ENCODE peak calls at places on chromosomes 3 and 15, in six cellular contexts. One of them, this sample, is unnamed. For H3K36me3, the result is how much of the 10 kb centered on the place peaks cover.

GRCh38 chr3:66934041-66934440 is 64.1 kb upstream of the KBTBD8 start:
- DNase-seq in suprapubic skin: no peak
- DNase-seq in ovary: no peak
- DNase-seq in cardiac muscle cell: no peak
- DNase-seq in left ventricle myocardium inferior: no peak
- DNase-seq in colonic mucosa: no peak
- DNase-seq in this sample: no peak

GRCh38 chr3:117510396-117510795 is 800.8 kb downstream of the TUSC7 start:
- DNase-seq in suprapubic skin: no peak
- DNase-seq in ovary: no peak
- DNase-seq in cardiac muscle cell: peak
- DNase-seq in left ventricle myocardium inferior: no peak
- DNase-seq in colonic mucosa: no peak
- DNase-seq in this sample: no peak

GRCh38 chr15:66921319-66921718 is 144.1 kb upstream of the SMAD3 start:
- DNase-seq in suprapubic skin: no peak
- DNase-seq in ovary: no peak
- DNase-seq in cardiac muscle cell: no peak
- DNase-seq in left ventricle myocardium inferior: no peak
- DNase-seq in colonic mucosa: no peak
- DNase-seq in this sample: no peak

GRCh38 chr3:97793415-97794019 is 28.3 kb upstream of the CRYBG3 start:
- DNase-seq in suprapubic skin: no peak
- DNase-seq in ovary: no peak
- DNase-seq in cardiac muscle cell: peak
- DNase-seq in left ventricle myocardium inferior: no peak
- DNase-seq in colonic mucosa: no peak
- DNase-seq in this sample: peak

GRCh38 chr3:197427013-197427412 is 128.6 kb upstream of the DLG1 start:
- DNase-seq in suprapubic skin: no peak
- DNase-seq in ovary: no peak
- DNase-seq in cardiac muscle cell: no peak
- DNase-seq in left ventricle myocardium inferior: no peak
- DNase-seq in colonic mucosa: no peak
- DNase-seq in this sample: no peak

GRCh38 chr3:43867673-43868072 is 176.9 kb downstream of the ABHD5 start:
- DNase-seq in suprapubic skin: no peak
- DNase-seq in ovary: peak
- DNase-seq in cardiac muscle cell: no peak
- DNase-seq in left ventricle myocardium inferior: no peak
- DNase-seq in colonic mucosa: no peak
- DNase-seq in this sample: no peak

GRCh38 chr3:12143949-12144504 is 14.7 kb downstream of the TIMP4 start:
- DNase-seq in suprapubic skin: peak
- DNase-seq in ovary: peak
- DNase-seq in cardiac muscle cell: no peak
- DNase-seq in left ventricle myocardium inferior: peak
- DNase-seq in colonic mucosa: no peak
- DNase-seq in this sample: no peak

GRCh38 chr3:4814302-4814903 is 164.8 kb upstream of the BHLHE40 start:
- DNase-seq in suprapubic skin: no peak
- DNase-seq in ovary: no peak
- DNase-seq in cardiac muscle cell: no peak
- DNase-seq in left ventricle myocardium inferior: peak
- DNase-seq in colonic mucosa: no peak
- DNase-seq in this sample: no peak

GRCh38 chr3:23591374-23591773 is 214.4 kb upstream of the UBE2E1 start:
- DNase-seq in suprapubic skin: no peak
- DNase-seq in ovary: no peak
- DNase-seq in cardiac muscle cell: no peak
- DNase-seq in left ventricle myocardium inferior: no peak
- DNase-seq in colonic mucosa: no peak
- DNase-seq in this sample: no peak

GRCh38 chr3:142106536-142106935 is 42.8 kb downstream of the TFDP2 start:
- DNase-seq in suprapubic skin: no peak
- DNase-seq in ovary: no peak
- DNase-seq in cardiac muscle cell: no peak
- DNase-seq in left ventricle myocardium inferior: no peak
- DNase-seq in colonic mucosa: no peak
- DNase-seq in this sample: no peak

GRCh38 chr3:63343674-63344073 is 65.6 kb downstream of the SYNPR start:
- DNase-seq in suprapubic skin: peak
- DNase-seq in ovary: peak
- DNase-seq in cardiac muscle cell: peak
- DNase-seq in left ventricle myocardium inferior: peak
- DNase-seq in colonic mucosa: peak
- DNase-seq in this sample: peak

GRCh38 chr15:79874242-79874641 is 22.6 kb downstream of the MTHFS start:
- DNase-seq in suprapubic skin: no peak
- DNase-seq in ovary: no peak
- DNase-seq in cardiac muscle cell: no peak
- DNase-seq in left ventricle myocardium inferior: no peak
- DNase-seq in colonic mucosa: no peak
- DNase-seq in this sample: peak

GRCh38 chr3:47019201-47019600 is 39.7 kb downstream of the NBEAL2 start:
- DNase-seq in suprapubic skin: no peak
- DNase-seq in ovary: no peak
- DNase-seq in cardiac muscle cell: no peak
- DNase-seq in left ventricle myocardium inferior: no peak
- DNase-seq in colonic mucosa: no peak
- DNase-seq in this sample: peak

GRCh38 chr3:173065543-173065970 is 75.5 kb downstream of the SPATA16 start:
- DNase-seq in suprapubic skin: no peak
- DNase-seq in ovary: no peak
- DNase-seq in cardiac muscle cell: no peak
- DNase-seq in left ventricle myocardium inferior: no peak
- DNase-seq in colonic mucosa: peak
- DNase-seq in this sample: no peak

GRCh38 chr3:37703633-37704032 is 158.0 kb upstream of the CTDSPL start:
- DNase-seq in suprapubic skin: no peak
- DNase-seq in ovary: no peak
- DNase-seq in cardiac muscle cell: no peak
- DNase-seq in left ventricle myocardium inferior: no peak
- DNase-seq in colonic mucosa: no peak
- DNase-seq in this sample: no peak

GRCh38 chr3:22263042-22263441 is 512.0 kb upstream of the ZNF385D start:
- DNase-seq in suprapubic skin: no peak
- DNase-seq in ovary: no peak
- DNase-seq in cardiac muscle cell: no peak
- DNase-seq in left ventricle myocardium inferior: no peak
- DNase-seq in colonic mucosa: no peak
- DNase-seq in this sample: no peak

GRCh38 chr3:172987268-172987667 is 153.8 kb downstream of the SPATA16 start:
- DNase-seq in suprapubic skin: no peak
- DNase-seq in ovary: no peak
- DNase-seq in cardiac muscle cell: no peak
- DNase-seq in left ventricle myocardium inferior: no peak
- DNase-seq in colonic mucosa: no peak
- DNase-seq in this sample: no peak

GRCh38 chr3:129016366-129016724 is 15.2 kb downstream of the EFCC1 start:
- DNase-seq in suprapubic skin: no peak
- DNase-seq in ovary: no peak
- DNase-seq in cardiac muscle cell: no peak
- DNase-seq in left ventricle myocardium inferior: no peak
- DNase-seq in colonic mucosa: peak
- DNase-seq in this sample: no peak

GRCh38 chr3:4586381-4586780 is 93.2 kb downstream of the ITPR1 start:
- DNase-seq in suprapubic skin: no peak
- DNase-seq in ovary: no peak
- DNase-seq in cardiac muscle cell: no peak
- DNase-seq in left ventricle myocardium inferior: no peak
- DNase-seq in colonic mucosa: no peak
- DNase-seq in this sample: no peak

GRCh38 chr3:188697127-188697526 is 474.6 kb upstream of the TPRG1 start:
- DNase-seq in suprapubic skin: no peak
- DNase-seq in ovary: no peak
- DNase-seq in cardiac muscle cell: no peak
- DNase-seq in left ventricle myocardium inferior: no peak
- DNase-seq in colonic mucosa: no peak
- DNase-seq in this sample: no peak

GRCh38 chr15:89693696-89694095 is 3.1 kb downstream of the WDR93 start:
- DNase-seq in suprapubic skin: no peak
- DNase-seq in ovary: no peak
- DNase-seq in cardiac muscle cell: no peak
- DNase-seq in left ventricle myocardium inferior: no peak
- DNase-seq in colonic mucosa: no peak
- DNase-seq in this sample: no peak

GRCh38 chr3:51198476-51198875 is 186.6 kb upstream of the MANF start:
- DNase-seq in suprapubic skin: no peak
- DNase-seq in ovary: no peak
- DNase-seq in cardiac muscle cell: no peak
- DNase-seq in left ventricle myocardium inferior: no peak
- DNase-seq in colonic mucosa: no peak
- DNase-seq in this sample: no peak

GRCh38 chr3:30440880-30441279 is 165.5 kb upstream of the TGFBR2 start:
- DNase-seq in suprapubic skin: no peak
- DNase-seq in ovary: no peak
- DNase-seq in cardiac muscle cell: peak
- DNase-seq in left ventricle myocardium inferior: no peak
- DNase-seq in colonic mucosa: no peak
- DNase-seq in this sample: no peak

GRCh38 chr3:69052567-69052898 is 400 bp upstream of the TMF1 start:
- DNase-seq in suprapubic skin: no peak
- DNase-seq in ovary: no peak
- DNase-seq in cardiac muscle cell: no peak
- DNase-seq in left ventricle myocardium inferior: no peak
- DNase-seq in colonic mucosa: no peak
- DNase-seq in this sample: no peak

GRCh38 chr15:83436513-83437158 is 10.5 kb upstream of the SH3GL3 start:
- DNase-seq in suprapubic skin: no peak
- DNase-seq in ovary: no peak
- DNase-seq in cardiac muscle cell: peak
- DNase-seq in left ventricle myocardium inferior: no peak
- DNase-seq in colonic mucosa: no peak
- DNase-seq in this sample: peak

GRCh38 chr15:45331977-45332376 is 46.4 kb downstream of the GATM start:
- DNase-seq in suprapubic skin: no peak
- DNase-seq in ovary: no peak
- DNase-seq in cardiac muscle cell: no peak
- DNase-seq in left ventricle myocardium inferior: no peak
- DNase-seq in colonic mucosa: no peak
- DNase-seq in this sample: no peak

GRCh38 chr3:37392957-37393356 is 218.6 kb upstream of the LRRFIP2 start:
- DNase-seq in suprapubic skin: no peak
- DNase-seq in ovary: no peak
- DNase-seq in cardiac muscle cell: no peak
- DNase-seq in left ventricle myocardium inferior: no peak
- DNase-seq in colonic mucosa: no peak
- DNase-seq in this sample: no peak

GRCh38 chr3:36988336-36988735 is 4.6 kb downstream of the EPM2AIP1 start:
- DNase-seq in suprapubic skin: no peak
- DNase-seq in ovary: no peak
- DNase-seq in cardiac muscle cell: no peak
- DNase-seq in left ventricle myocardium inferior: no peak
- DNase-seq in colonic mucosa: no peak
- DNase-seq in this sample: no peak

GRCh38 chr3:117735481-117736101 is 1026.0 kb downstream of the TUSC7 start:
- DNase-seq in suprapubic skin: no peak
- DNase-seq in ovary: no peak
- DNase-seq in cardiac muscle cell: no peak
- DNase-seq in left ventricle myocardium inferior: no peak
- DNase-seq in colonic mucosa: no peak
- DNase-seq in this sample: no peak

GRCh38 chr15:88708256-88709054 is 69.6 kb downstream of the ISG20 start:
- DNase-seq in suprapubic skin: peak
- DNase-seq in ovary: no peak
- DNase-seq in cardiac muscle cell: no peak
- DNase-seq in left ventricle myocardium inferior: no peak
- DNase-seq in colonic mucosa: no peak
- DNase-seq in this sample: no peak

GRCh38 chr3:62670351-62670750 is 204.9 kb downstream of the CADPS start:
- DNase-seq in suprapubic skin: no peak
- DNase-seq in ovary: no peak
- DNase-seq in cardiac muscle cell: no peak
- DNase-seq in left ventricle myocardium inferior: no peak
- DNase-seq in colonic mucosa: no peak
- DNase-seq in this sample: no peak

GRCh38 chr3:76369170-76369569 is 583.8 kb upstream of the ZNF717 start:
- DNase-seq in suprapubic skin: no peak
- DNase-seq in ovary: no peak
- DNase-seq in cardiac muscle cell: no peak
- DNase-seq in left ventricle myocardium inferior: no peak
- DNase-seq in colonic mucosa: no peak
- DNase-seq in this sample: no peak
- H3K4me3 ChIP-seq in suprapubic skin: no peak
- H3K4me3 ChIP-seq in ovary: no peak
- H3K4me3 ChIP-seq in cardiac muscle cell: no peak
- H3K4me3 ChIP-seq in left ventricle myocardium inferior: no peak
- H3K4me3 ChIP-seq in colonic mucosa: no peak
- H3K4me3 ChIP-seq in this sample: no peak

GRCh38 chr15:86139828-86140227 is 60.2 kb downstream of the AGBL1 start:
- DNase-seq in suprapubic skin: no peak
- DNase-seq in ovary: no peak
- DNase-seq in cardiac muscle cell: no peak
- DNase-seq in left ventricle myocardium inferior: no peak
- DNase-seq in colonic mucosa: no peak
- DNase-seq in this sample: no peak
- TF ChIP-seq CTCF in suprapubic skin: no peak
- TF ChIP-seq CTCF in ovary: no peak
- TF ChIP-seq CTCF in cardiac muscle cell: no peak
- TF ChIP-seq CTCF in left ventricle myocardium inferior: no peak
- TF ChIP-seq CTCF in colonic mucosa: no peak
- TF ChIP-seq CTCF in this sample: no peak

GRCh38 chr3:195542261-195542660 is 864 bp downstream of the PPP1R2 start:
- DNase-seq in suprapubic skin: no peak
- DNase-seq in ovary: no peak
- DNase-seq in cardiac muscle cell: no peak
- DNase-seq in left ventricle myocardium inferior: no peak
- DNase-seq in colonic mucosa: no peak
- DNase-seq in this sample: no peak
- H3K36me3 ChIP-seq in suprapubic skin: under half
- H3K36me3 ChIP-seq in ovary: under half
- H3K36me3 ChIP-seq in cardiac muscle cell: under half
- H3K36me3 ChIP-seq in left ventricle myocardium inferior: under half
- H3K36me3 ChIP-seq in colonic mucosa: under half
- H3K36me3 ChIP-seq in this sample: under half

GRCh38 chr15:41825572-41826535 is 2.0 kb upstream of the JMJD7 start:
- DNase-seq in suprapubic skin: no peak
- DNase-seq in ovary: no peak
- DNase-seq in cardiac muscle cell: no peak
- DNase-seq in left ventricle myocardium inferior: no peak
- DNase-seq in colonic mucosa: no peak
- DNase-seq in this sample: no peak

GRCh38 chr15:41829959-41830646 is 2.2 kb downstream of the JMJD7 start:
- DNase-seq in suprapubic skin: no peak
- DNase-seq in ovary: no peak
- DNase-seq in cardiac muscle cell: no peak
- DNase-seq in left ventricle myocardium inferior: no peak
- DNase-seq in colonic mucosa: no peak
- DNase-seq in this sample: no peak

GRCh38 chr15:41827290-41827879 is 507 bp upstream of the JMJD7 start:
- DNase-seq in suprapubic skin: peak
- DNase-seq in ovary: no peak
- DNase-seq in cardiac muscle cell: peak
- DNase-seq in left ventricle myocardium inferior: peak
- DNase-seq in colonic mucosa: peak
- DNase-seq in this sample: no peak

GRCh38 chr15:41827880-41828746 is at the start of gene JMJD7:
- DNase-seq in suprapubic skin: peak
- DNase-seq in ovary: peak
- DNase-seq in cardiac muscle cell: peak
- DNase-seq in left ventricle myocardium inferior: peak
- DNase-seq in colonic mucosa: peak
- DNase-seq in this sample: peak

GRCh38 chr15:41828747-41829270 is 917 bp downstream of the JMJD7 start:
- DNase-seq in suprapubic skin: no peak
- DNase-seq in ovary: no peak
- DNase-seq in cardiac muscle cell: no peak
- DNase-seq in left ventricle myocardium inferior: no peak
- DNase-seq in colonic mucosa: no peak
- DNase-seq in this sample: no peak
- H3K4me3 ChIP-seq in suprapubic skin: peak
- H3K4me3 ChIP-seq in ovary: peak
- H3K4me3 ChIP-seq in cardiac muscle cell: peak
- H3K4me3 ChIP-seq in left ventricle myocardium inferior: peak
- H3K4me3 ChIP-seq in colonic mucosa: peak
- H3K4me3 ChIP-seq in this sample: peak

This sample was measured in kidney epithelial cell.